ENCODE peak calls at places on chromosomes 3 and 15, in seven cellular contexts. I, K, B, V, C, G and S are unnamed samples.

GRCh38 chr3:65391068-65391467 is 647.6 kb downstream of the MAGI1 start:
- DNase-seq in G (no peak), K (no peak), B (no peak), I (no peak), C (no peak), V (no peak), S (no peak)

GRCh38 chr3:69828817-69829216 is 89.6 kb downstream of the MITF start:
- DNase-seq in I (no peak), G (no peak), B (no peak), V (no peak), K (no peak), C (no peak), S (no peak)

GRCh38 chr3:108383306-108383705 is 87.0 kb downstream of the HHLA2 start:
- DNase-seq in B (no peak), C (no peak), K (no peak), V (no peak), I (no peak), G (peak; percentile 68), S (no peak)

GRCh38 chr3:69252631-69253030 is 130.2 kb upstream of the LMOD3 start:
- DNase-seq in B (no peak), K (no peak), I (no peak), V (no peak), C (no peak), G (no peak), S (no peak)

GRCh38 chr3:81300324-81300927 is 461.0 kb downstream of the GBE1 start:
- DNase-seq in G (peak; percentile 59), C (no peak), I (no peak), V (no peak), B (peak; percentile 13), K (no peak), S (no peak)

GRCh38 chr3:11638669-11639402 is 4.9 kb downstream of the VGLL4 start:
- DNase-seq in K (peak; percentile 37), I (no peak), V (peak; percentile 33), C (no peak), G (no peak), B (no peak), S (no peak)

GRCh38 chr15:66401130-66402021 is 14.7 kb downstream of the MAP2K1 start:
- DNase-seq in I (no peak), B (no peak), K (peak; percentile 22), C (no peak), V (peak; percentile 75), G (peak; percentile 65), S (no peak)

GRCh38 chr3:54756330-54756731 is 171.5 kb downstream of the LRTM1 start:
- DNase-seq in B (peak; percentile 15), K (peak; percentile 53), G (no peak), V (no peak), I (no peak), C (no peak), S (no peak)

GRCh38 chr3:178949896-178950295 is 121.7 kb downstream of the ZMAT3 start:
- DNase-seq in K (peak; percentile 9), B (no peak), V (no peak), I (no peak), G (peak; percentile 24), C (no peak), S (no peak)

GRCh38 chr3:182000454-182000853 is 288.7 kb downstream of the SOX2 start:
- DNase-seq in B (no peak), V (no peak), G (no peak), K (no peak), C (no peak), I (no peak), S (no peak)

GRCh38 chr3:57718118-57718517 is 25.2 kb upstream of the DENND6A start:
- DNase-seq in K (no peak), I (no peak), G (no peak), B (no peak), C (no peak), V (no peak), S (no peak)

GRCh38 chr3:142057331-142057725 is 92.0 kb downstream of the TFDP2 start:
- DNase-seq in V (no peak), I (no peak), G (no peak), B (no peak), K (no peak), C (no peak), S (no peak)

GRCh38 chr3:177041730-177042551 is 155.3 kb downstream of the TBL1XR1 start:
- DNase-seq in B (no peak), C (no peak), K (no peak), G (no peak), I (no peak), V (no peak), S (no peak)

GRCh38 chr15:101558217-101558941 is 68.9 kb upstream of the PCSK6 start:
- DNase-seq in I (no peak), C (peak; percentile 88), B (peak; percentile 54), G (peak; percentile 38), V (no peak), K (no peak), S (no peak)

GRCh38 chr15:58475573-58476524 is 44.1 kb downstream of the LIPC start:
- DNase-seq in V (no peak), B (peak; percentile 55), I (no peak), K (peak; percentile 86), C (peak; percentile 52), G (no peak), S (no peak)

GRCh38 chr3:144488927-144489326 is 517.3 kb downstream of the DIPK2A start:
- DNase-seq in B (no peak), K (no peak), I (no peak), G (no peak), V (no peak), C (no peak), S (no peak)

GRCh38 chr15:35698978-35699377 is 153.0 kb upstream of the DPH6 start:
- DNase-seq in C (no peak), I (no peak), G (no peak), B (no peak), V (no peak), K (no peak), S (no peak)

GRCh38 chr3:157763644-157764043 is 260.4 kb upstream of the VEPH1 start:
- DNase-seq in G (no peak), V (no peak), B (no peak), C (no peak), I (no peak), K (no peak), S (no peak)
- TF ChIP-seq EZH2 in G (no peak), V (no peak), B (no peak), C (no peak), I (no peak), K (no peak), S (no peak)

GRCh38 chr3:146550743-146551510 is 6.5 kb upstream of the PLSCR1 start:
- DNase-seq in K (peak; percentile 92), G (peak; percentile 82), B (peak; percentile 63), I (no peak), V (no peak), C (peak; percentile 59), S (peak; percentile 26)
- H3K9me2 ChIP-seq in K (no peaks in the 10 kb centered on the region), G (peaks cover 3% of the 10 kb centered on the region), B (no peaks in the 10 kb centered on the region), I (no peaks in the 10 kb centered on the region), V (peaks cover 8% of the 10 kb centered on the region), C (no peaks in the 10 kb centered on the region), S (no peaks in the 10 kb centered on the region)

GRCh38 chr15:83656943-83657528 is 3.1 kb downstream of the ADAMTSL3 start:
- DNase-seq in K (no peak), V (no peak), C (no peak), B (no peak), G (no peak), I (no peak), S (no peak)

GRCh38 chr15:83653639-83654378 is at the start of gene ADAMTSL3:
- DNase-seq in V (peak; percentile 81), B (peak; percentile 77), C (no peak), K (peak; percentile 53), G (peak; percentile 74), I (no peak), S (no peak)

GRCh38 chr15:83656192-83656591 is 2.3 kb downstream of the ADAMTSL3 start:
- DNase-seq in B (no peak), C (no peak), V (no peak), G (no peak), I (no peak), K (no peak), S (no peak)

GRCh38 chr15:83654379-83655236 is 685 bp downstream of the ADAMTSL3 start:
- DNase-seq in G (peak; percentile 12), V (peak; percentile 71), I (no peak), B (peak; percentile 41), K (peak; percentile 2), C (no peak), S (no peak)

DNA sequence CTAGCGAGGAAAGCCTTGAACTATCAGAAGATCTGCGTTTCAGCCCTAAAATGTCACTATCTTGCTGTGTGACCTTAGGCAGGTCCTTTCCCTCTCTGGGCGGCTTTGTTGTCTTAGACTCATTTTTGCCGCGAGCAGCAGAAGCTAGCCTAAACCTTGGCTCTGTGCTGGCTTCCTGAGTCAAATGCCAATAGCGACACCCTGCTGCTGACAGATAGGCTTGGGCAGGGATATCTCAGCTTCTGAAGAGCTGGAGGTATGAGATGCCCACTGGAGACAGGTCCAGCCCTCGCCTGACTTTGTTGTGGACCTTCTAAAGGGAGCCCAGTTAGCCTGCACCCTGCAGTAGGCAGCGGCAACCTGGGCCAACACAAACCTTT is 1.3 kb downstream of the ADAMTSL3 start:
- DNase-seq in C (no peak), B (no peak), I (no peak), G (no peak), K (no peak), V (no peak), S (no peak)
- TF ChIP-seq EZH2 in C (no peak), B (no peak), I (no peak), G (no peak), K (no peak), V (no peak), S (no peak)

GRCh38 chr15:31516874-31517273 is 190.2 kb downstream of the KLF13 start:
- DNase-seq in C (no peak), G (no peak), K (no peak), B (no peak), V (no peak), I (no peak), S (no peak)
- H3K9me2 ChIP-seq in C (no peaks in the 10 kb centered on the region), G (no peaks in the 10 kb centered on the region), K (no peaks in the 10 kb centered on the region), B (no peaks in the 10 kb centered on the region), V (peaks cover 4% of the 10 kb centered on the region), I (no peaks in the 10 kb centered on the region), S (no peaks in the 10 kb centered on the region)